ENCODE peak calls at places on chromosomes 6 and 20, in nine cellular contexts. T, D, G, I, A, F, K, U and M are unnamed samples. For H3K4me1, the result is how much of the 10 kb centered on the place peaks cover.

GRCh38 chr20:52124821-52125220 is 66.8 kb downstream of the ZFP64 start:
- DNase-seq in T (no peak), F (no peak), D (no peak), U (no peak), A (no peak), I (no peak), G (no peak), K (no peak), M (no peak)

GRCh38 chr6:56268266-56268665 is 20.9 kb upstream of the COL21A1 start:
- DNase-seq in D (no peak), A (no peak), U (no peak), K (no peak), F (no peak), T (no peak), I (no peak), G (no peak), M (no peak)

GRCh38 chr6:57069920-57070331 is 20.1 kb upstream of the ZNF451 start:
- DNase-seq in A (no peak), U (no peak), F (no peak), T (peak), G (no peak), D (no peak), I (no peak), K (no peak), M (no peak)

GRCh38 chr6:25635886-25636317 is 16.1 kb upstream of the SCGN start:
- DNase-seq in K (peak), F (no peak), A (no peak), I (no peak), T (no peak), U (no peak), D (no peak), G (no peak), M (peak)

GRCh38 chr6:167980911-167981310 is 16.6 kb upstream of the KIF25 start:
- DNase-seq in K (no peak), F (no peak), I (no peak), G (no peak), D (no peak), T (no peak), U (no peak), A (no peak), M (no peak)

GRCh38 chr6:136950436-136950835 is 28.3 kb downstream of the SLC35D3 start:
- DNase-seq in T (no peak), A (no peak), I (no peak), D (no peak), G (no peak), F (no peak), K (no peak), U (no peak), M (no peak)

GRCh38 chr6:12150812-12151432 is 138.8 kb downstream of the HIVEP1 start:
- DNase-seq in G (no peak), T (peak), I (peak), A (no peak), K (peak), D (no peak), F (no peak), U (peak), M (peak)

GRCh38 chr6:137089305-137089704 is 44.5 kb upstream of the IL20RA start:
- DNase-seq in I (no peak), T (no peak), K (no peak), A (no peak), D (no peak), G (no peak), U (no peak), F (no peak), M (no peak)

GRCh38 chr6:121443953-121444590 is 8.6 kb downstream of the GJA1 start:
- DNase-seq in F (no peak), T (peak), D (no peak), A (peak), I (no peak), U (no peak), G (no peak), K (no peak), M (no peak)

GRCh38 chr20:50274570-50275430 is 84.2 kb downstream of the CEBPB start:
- DNase-seq in K (peak), T (no peak), A (no peak), U (no peak), D (peak), F (no peak), I (no peak), G (peak), M (no peak)

GRCh38 chr6:55675936-55676335 is 96.9 kb upstream of the HMGCLL1 start:
- DNase-seq in D (no peak), T (no peak), U (no peak), F (no peak), A (no peak), I (no peak), G (no peak), K (no peak), M (no peak)

GRCh38 chr6:11364971-11365397 is 132.5 kb upstream of the NEDD9 start:
- DNase-seq in I (no peak), D (peak), T (peak), A (no peak), K (no peak), U (no peak), G (no peak), F (no peak), M (no peak)

GRCh38 chr20:1567392-1568165 is 10.1 kb upstream of the SIRPD start:
- DNase-seq in T (peak), U (no peak), F (no peak), A (no peak), D (no peak), I (no peak), G (no peak), K (no peak), M (no peak)

GRCh38 chr6:128532110-128532509 is 11.7 kb upstream of the PTPRK start:
- DNase-seq in G (no peak), I (no peak), F (no peak), T (no peak), D (no peak), K (no peak), A (no peak), U (no peak), M (no peak)

GRCh38 chr6:44000164-44000842 is 126.9 kb downstream of the MRPL14 start:
- DNase-seq in F (no peak), T (peak), K (peak), I (peak), U (no peak), D (no peak), A (no peak), G (no peak), M (peak)

GRCh38 chr6:27753668-27754407 is 158.4 kb downstream of the OR2B2 start:
- DNase-seq in G (peak), K (peak), U (peak), F (peak), D (peak), T (peak), A (no peak), I (peak), M (peak)

GRCh38 chr20:38127011-38127621 is 38.0 kb downstream of the TGM2 start:
- DNase-seq in U (no peak), T (peak), A (peak), F (peak), I (no peak), G (peak), D (peak), K (peak), M (no peak)

GRCh38 chr6:161152904-161153662 is 120.8 kb downstream of the AGPAT4 start:
- DNase-seq in T (no peak), K (no peak), F (no peak), A (no peak), U (no peak), D (no peak), G (no peak), I (peak), M (no peak)

GRCh38 chr6:28988536-28989415 is 16.3 kb downstream of the ZNF311 start:
- DNase-seq in K (peak), I (no peak), F (no peak), A (no peak), D (peak), U (peak), T (peak), G (no peak), M (no peak)
- H3K4me3 ChIP-seq in K (no peak), I (no peak), F (no peak), A (peak), D (no peak), U (peak), T (peak), G (peak), M (no peak)

DNA sequence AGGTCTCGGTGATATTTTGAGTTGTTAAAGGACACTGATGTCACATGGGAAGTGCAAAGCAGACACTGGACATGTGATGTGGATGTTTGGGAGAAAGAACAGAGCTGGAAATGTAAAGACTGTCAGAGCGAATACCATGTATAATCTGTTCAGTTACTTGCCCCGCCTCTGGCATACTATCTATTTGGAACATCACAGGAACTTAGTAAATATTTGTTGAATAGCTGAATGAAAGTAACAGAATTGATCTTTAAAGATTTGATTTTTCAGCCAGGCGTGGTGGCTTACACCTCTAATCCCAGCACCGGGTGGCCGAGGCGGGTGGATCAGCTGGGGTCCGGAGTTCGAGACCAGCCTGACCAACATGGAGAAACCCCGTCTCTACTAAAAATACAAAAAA is 13.8 kb upstream of the NHLRC1 start:
- DNase-seq in D (no peak), U (no peak), I (no peak), K (no peak), F (no peak), T (no peak), A (no peak), G (no peak), M (no peak)
- H3K4me1 ChIP-seq in D (under half), U (under half), I (under half), K (under half), F (under half), T (under half), A (under half), G (under half), M (under half)

GRCh38 chr6:50712291-50712690 is 1.0 kb upstream of the TFAP2D start:
- DNase-seq in T (no peak), D (no peak), I (no peak), G (no peak), U (no peak), K (no peak), A (no peak), F (no peak), M (no peak)

GRCh38 chr6:50713977-50714486 is 706 bp downstream of the TFAP2D start:
- DNase-seq in F (no peak), A (no peak), K (no peak), I (no peak), G (no peak), D (no peak), U (no peak), T (no peak), M (no peak)

GRCh38 chr6:50713226-50713625 is at the start of gene TFAP2D:
- DNase-seq in D (no peak), U (no peak), A (no peak), F (no peak), I (no peak), T (no peak), K (no peak), G (no peak), M (no peak)

GRCh38 chr6:50716887-50717509 is 3.7 kb downstream of the TFAP2D start:
- DNase-seq in D (no peak), G (no peak), K (no peak), A (no peak), U (no peak), I (no peak), F (no peak), T (no peak), M (no peak)

DNA sequence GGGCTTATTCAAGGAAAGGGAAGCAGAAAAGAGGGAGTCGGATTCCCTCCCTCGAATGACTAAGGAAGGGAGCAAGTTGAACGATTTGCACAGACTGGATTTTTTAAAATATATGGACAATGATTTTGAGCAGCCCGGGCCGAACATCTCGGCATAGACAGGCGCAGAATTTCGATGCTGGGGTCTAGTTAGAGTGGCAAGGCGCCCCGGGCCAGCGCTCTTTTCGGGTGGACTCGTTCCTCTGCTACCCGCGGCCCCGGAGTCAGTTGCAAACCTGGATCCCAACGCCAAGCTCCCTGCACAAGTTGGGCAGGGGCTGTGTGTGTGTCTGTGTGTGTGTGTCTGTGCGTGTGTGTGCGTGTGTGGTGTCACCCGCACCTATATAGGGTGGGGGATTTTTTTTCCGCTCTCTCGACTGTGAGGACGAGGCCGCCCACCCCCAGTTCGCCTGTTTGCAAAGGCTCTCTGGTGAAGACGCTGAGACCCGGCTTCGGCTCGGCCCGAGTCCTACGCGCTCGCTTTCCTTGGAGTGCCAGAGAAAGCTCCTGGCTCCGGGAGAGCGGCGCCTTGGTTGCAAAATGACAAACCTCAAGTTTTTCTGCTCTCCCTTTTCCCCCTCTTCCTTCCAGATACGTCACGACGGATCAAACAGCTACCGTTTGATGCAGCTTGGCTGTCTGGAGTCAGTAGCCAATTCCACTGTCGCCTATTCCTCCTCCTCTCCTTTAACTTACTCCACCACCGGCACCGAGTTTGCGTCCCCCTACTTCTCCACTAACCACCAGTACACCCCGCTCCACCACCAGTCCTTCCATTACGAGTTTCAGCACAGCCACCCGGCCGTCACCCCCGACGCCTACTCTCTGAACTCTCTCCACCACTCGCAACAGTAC is 1.4 kb downstream of the TFAP2D start:
- DNase-seq in A (no peak), K (no peak), U (no peak), G (no peak), F (no peak), I (no peak), T (no peak), D (no peak), M (no peak)
- H3K4me3 ChIP-seq in A (no peak), K (no peak), U (no peak), G (no peak), F (no peak), I (no peak), T (no peak), D (no peak), M (no peak)

DNA sequence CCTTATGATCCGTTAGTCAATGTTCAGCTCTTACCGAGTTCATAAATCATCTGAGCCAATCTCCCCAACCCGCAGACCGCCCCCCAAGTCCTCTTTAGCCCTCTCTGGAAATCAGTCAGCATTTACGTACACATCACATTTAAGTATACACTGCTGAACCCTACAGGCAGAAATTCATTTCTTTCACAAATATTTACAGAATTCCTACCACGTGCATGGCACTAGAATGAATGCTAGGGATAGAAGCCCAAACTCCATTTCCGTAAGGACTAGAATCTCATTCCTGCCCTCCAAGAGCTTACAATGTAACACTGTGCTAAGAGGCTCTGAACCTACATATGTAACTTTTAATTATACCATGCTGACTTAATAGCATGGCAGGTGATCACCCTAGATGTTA is 1.8 kb downstream of the OSER1 start:
- DNase-seq in I (peak), D (no peak), F (no peak), G (no peak), K (no peak), A (no peak), T (peak), U (no peak), M (no peak)
- H3K4me1 ChIP-seq in I (under half), D (half or more), F (under half), G (under half), K (under half), A (half or more), T (under half), U (under half), M (under half)

GRCh38 chr6:157221049-157221816 is 102.1 kb downstream of the TMEM242 start:
- DNase-seq in T (peak), U (peak), D (peak), K (peak), A (no peak), F (peak), G (peak), I (peak), M (peak)
- H3K4me3 ChIP-seq in T (peak), U (peak), D (peak), K (peak), A (peak), F (peak), G (peak), I (peak), M (peak)

DNA sequence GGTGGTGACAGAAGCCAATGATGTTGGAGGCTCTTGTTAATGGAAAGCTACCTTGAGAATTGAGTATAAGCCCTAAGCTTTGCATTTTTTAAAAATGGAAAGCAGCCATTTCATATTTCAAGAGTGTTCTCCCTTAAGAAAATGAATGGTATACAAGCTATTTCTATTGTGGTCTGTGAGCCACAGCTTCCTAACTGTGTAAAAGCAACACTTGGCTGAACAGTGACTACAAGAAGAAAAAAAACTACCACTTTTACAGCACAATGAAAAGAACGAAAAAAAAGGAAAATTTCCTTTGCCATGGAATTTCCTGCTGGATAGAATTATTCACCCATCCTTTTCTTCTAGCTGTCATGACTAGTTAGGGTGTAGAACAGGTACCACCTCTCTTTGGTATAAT is 397.1 kb upstream of the BTBD3 start:
- DNase-seq in G (no peak), F (no peak), D (no peak), I (no peak), U (no peak), T (peak), K (no peak), A (no peak), M (no peak)
- H3K4me1 ChIP-seq in G (under half), F (under half), D (under half), I (under half), U (under half), T (under half), K (under half), A (under half), M (under half)

GRCh38 chr6:85453052-85453451 is 3.2 kb downstream of the NT5E start:
- DNase-seq in A (no peak), G (no peak), D (no peak), K (no peak), F (no peak), I (no peak), T (no peak), U (no peak), M (no peak)

GRCh38 chr6:85453490-85453889 is 3.6 kb downstream of the NT5E start:
- DNase-seq in T (no peak), D (no peak), K (no peak), F (no peak), A (no peak), I (no peak), G (no peak), U (no peak), M (no peak)

GRCh38 chr6:85450578-85450884 is 648 bp downstream of the NT5E start:
- DNase-seq in D (no peak), K (no peak), A (no peak), F (no peak), T (peak), U (no peak), I (no peak), G (no peak), M (no peak)

GRCh38 chr6:85451586-85452306 is 1.9 kb downstream of the NT5E start:
- DNase-seq in D (no peak), A (no peak), K (no peak), F (no peak), I (no peak), T (no peak), U (no peak), G (no peak), M (no peak)

DNA sequence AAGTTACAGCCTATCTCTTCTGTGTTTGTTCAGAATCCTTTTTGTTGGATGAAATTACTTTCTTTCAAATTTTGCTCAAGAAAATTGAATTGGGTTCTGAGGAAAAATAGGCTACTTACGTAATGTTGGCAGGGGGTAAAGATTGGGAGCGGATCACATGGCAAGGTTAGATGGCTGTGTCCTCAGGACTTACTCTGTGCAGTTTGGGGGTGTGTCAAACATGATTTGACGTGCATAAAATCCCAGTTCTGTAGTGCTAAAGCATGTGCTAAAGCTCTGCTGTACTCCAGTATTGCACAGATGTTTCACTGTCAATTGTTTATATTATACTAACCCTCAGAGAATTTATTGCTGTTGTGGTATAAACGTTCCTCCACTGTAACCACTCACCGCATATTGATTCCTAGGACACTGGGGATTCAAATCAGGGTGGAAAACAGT is 2.6 kb downstream of the NT5E start:
- DNase-seq in A (no peak), U (no peak), F (no peak), I (no peak), D (no peak), T (peak), K (no peak), G (no peak), M (no peak)
- H3K4me3 ChIP-seq in A (peak), U (peak), F (no peak), I (no peak), D (no peak), T (peak), K (no peak), G (peak), M (no peak)